ENCODE peak calls at places on chromosomes 4 and X, in seven cellular contexts. I, R, Z, A, N, K and S are unnamed samples.

GRCh38 chr4:38163216-38164006 is 203.2 kb downstream of the PTTG2 start:
- DNase-seq in K (no peak), A (no peak), R (no peak), Z (no peak), N (no peak), I (no peak), S (no peak)

GRCh38 chrX:30735839-30736238 is 82.6 kb downstream of the GK start:
- DNase-seq in A (peak; percentile 35), Z (peak; percentile 25), N (peak; percentile 53), I (peak; percentile 45), K (peak; percentile 48), R (peak; percentile 39), S (peak; percentile 22)

GRCh38 chr4:95732061-95732460 is 107.8 kb upstream of the PDHA2 start:
- DNase-seq in I (peak; percentile 44), Z (no peak), R (no peak), K (no peak), A (no peak), N (no peak), S (no peak)

GRCh38 chrX:63613531-63614028 is 171.4 kb downstream of the ARHGEF9 start:
- DNase-seq in K (no peak), A (no peak), N (peak; percentile 7), I (no peak), Z (no peak), R (no peak), S (no peak)

GRCh38 chr4:88027611-88028608 is 20.5 kb downstream of the PKD2 start:
- DNase-seq in A (no peak), Z (no peak), R (no peak), N (no peak), I (no peak), K (no peak), S (no peak)

GRCh38 chrX:56802428-56802827 is 73.4 kb downstream of the NBDY start:
- DNase-seq in N (no peak), I (no peak), K (no peak), Z (no peak), A (no peak), R (no peak), S (no peak)

GRCh38 chr4:68359508-68359907 is 9.6 kb upstream of the YTHDC1 start:
- DNase-seq in K (no peak), N (no peak), A (no peak), Z (no peak), R (no peak), I (no peak), S (no peak)

GRCh38 chr4:173333658-173334084 is 487 bp downstream of the HMGB2 start:
- DNase-seq in A (no peak), I (peak; percentile 71), K (peak; percentile 63), Z (no peak), R (no peak), N (peak; percentile 2), S (peak; percentile 49)

GRCh38 chr4:10809905-10810304 is 125.3 kb upstream of the CLNK start:
- DNase-seq in Z (no peak), I (no peak), A (peak; percentile 40), N (no peak), R (no peak), K (no peak), S (no peak)

GRCh38 chr4:129422277-129422676 is 326.3 kb downstream of the C4orf33 start:
- DNase-seq in R (no peak), K (no peak), N (no peak), I (no peak), A (no peak), Z (no peak), S (no peak)

GRCh38 chr4:158255727-158256324 is 45.5 kb downstream of the TMEM144 start:
- DNase-seq in I (peak; percentile 34), N (peak; percentile 61), K (peak; percentile 15), R (peak; percentile 36), A (no peak), Z (no peak), S (peak; percentile 58)

GRCh38 chr4:23038626-23039245 is 346.0 kb downstream of the GBA3 start:
- DNase-seq in R (no peak), A (no peak), I (no peak), N (no peak), K (no peak), Z (no peak), S (no peak)

GRCh38 chr4:112521123-112522116 is 5.4 kb upstream of the NEUROG2 start:
- DNase-seq in K (no peak), N (no peak), R (no peak), A (no peak), I (no peak), Z (no peak), S (no peak)

DNA sequence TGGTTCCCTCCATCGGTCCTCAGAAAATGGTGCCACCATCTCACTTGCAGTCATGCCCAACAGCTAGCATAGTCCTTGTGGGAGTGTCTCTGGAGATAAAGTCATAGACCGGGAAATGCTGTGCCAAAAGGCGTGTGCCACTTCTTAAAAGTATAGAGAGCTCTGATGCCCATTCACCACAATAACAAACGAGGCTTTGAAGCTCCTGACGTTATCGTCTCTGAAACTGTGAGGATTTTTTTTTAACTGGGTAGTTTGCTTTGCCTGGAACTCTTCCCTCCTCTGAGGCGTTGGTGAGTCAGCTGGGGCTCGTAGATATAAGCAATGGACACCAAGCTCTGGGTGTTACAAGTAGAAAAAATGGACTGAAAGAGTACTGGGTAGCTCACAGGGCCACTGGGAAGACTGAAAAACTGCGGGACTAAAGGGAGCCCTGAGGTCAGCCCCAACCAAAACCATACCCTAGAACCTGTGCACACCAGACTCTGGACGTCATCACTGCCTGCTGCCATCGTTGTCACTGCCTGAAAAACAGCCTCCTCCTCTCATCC is 89.4 kb upstream of the TRIM2 start:
- DNase-seq in A (no peak), R (peak; percentile 69), I (no peak), K (no peak), N (no peak), Z (no peak), S (no peak)
- TF ChIP-seq JUND in A (no peak), R (peak; percentile 53), I (no peak), K (no peak), N (no peak), Z (no peak), S (no peak)

GRCh38 chr4:166034965-166035364 is 161.9 kb downstream of the TLL1 start:
- DNase-seq in A (no peak), Z (no peak), I (no peak), N (no peak), R (no peak), K (no peak), S (no peak)
- TF ChIP-seq JUND in A (no peak), Z (no peak), I (no peak), N (no peak), R (no peak), K (no peak), S (no peak)

GRCh38 chr4:188986271-188986689 is 847.0 kb downstream of the TRIML1 start:
- DNase-seq in Z (no peak), I (no peak), N (peak; percentile 1), A (no peak), R (no peak), K (no peak), S (no peak)
- TF ChIP-seq JUND in Z (no peak), I (no peak), N (no peak), A (no peak), R (no peak), K (no peak), S (no peak)

DNA sequence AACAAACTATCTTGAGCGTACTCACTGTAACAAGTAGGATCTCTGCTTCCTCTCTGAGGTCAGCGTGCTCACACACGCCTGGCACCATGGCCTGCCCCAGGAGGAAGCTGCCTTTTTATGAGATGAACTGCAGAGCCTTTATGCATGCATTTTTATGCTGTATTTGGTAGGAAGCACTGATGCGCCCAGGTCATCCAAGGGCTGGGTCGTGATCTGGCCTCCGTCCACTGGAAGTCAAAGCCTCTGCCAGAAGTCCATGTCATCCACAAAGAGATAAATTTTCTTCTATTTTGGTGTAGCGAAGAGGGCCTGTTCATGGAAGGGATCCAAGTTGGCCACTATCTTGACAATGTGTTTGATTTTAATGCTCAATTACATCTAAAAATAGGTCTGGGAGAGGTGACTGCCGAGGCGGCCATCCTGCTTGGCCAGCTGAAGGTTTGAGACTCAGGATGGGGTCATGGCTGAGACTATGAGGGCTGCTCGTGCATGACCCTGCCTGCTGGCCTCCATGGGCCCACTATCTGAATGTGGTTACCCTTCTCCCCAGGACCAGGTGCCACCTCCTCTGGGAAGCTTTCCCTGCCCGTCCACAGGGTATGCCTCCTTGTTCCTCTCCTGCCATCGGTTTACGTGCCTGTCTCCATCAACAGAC is 50.3 kb downstream of the HTRA3 start:
- DNase-seq in I (no peak), N (no peak), A (no peak), R (no peak), K (no peak), Z (no peak), S (no peak)
- TF ChIP-seq JUND in I (no peak), N (no peak), A (no peak), R (no peak), K (no peak), Z (no peak), S (no peak)

GRCh38 chr4:89263265-89263664 is 44.3 kb downstream of the GPRIN3 start:
- DNase-seq in I (no peak), Z (no peak), A (no peak), N (no peak), R (no peak), K (no peak), S (no peak)

GRCh38 chr4:89257376-89257775 is 50.2 kb downstream of the GPRIN3 start:
- DNase-seq in I (no peak), R (no peak), N (no peak), Z (no peak), A (no peak), K (no peak), S (no peak)

GRCh38 chr4:89258506-89258905 is 49.1 kb downstream of the GPRIN3 start:
- DNase-seq in I (no peak), K (no peak), Z (no peak), R (no peak), N (no peak), A (no peak), S (no peak)

GRCh38 chr4:89256203-89256800 is 51.3 kb downstream of the GPRIN3 start:
- DNase-seq in A (no peak), N (no peak), K (no peak), R (no peak), Z (no peak), I (no peak), S (no peak)

GRCh38 chr4:89259435-89260028 is 48.1 kb downstream of the GPRIN3 start:
- DNase-seq in N (no peak), R (no peak), K (no peak), I (no peak), Z (no peak), A (no peak), S (no peak)
- TF ChIP-seq JUND in N (no peak), R (no peak), K (no peak), I (no peak), Z (no peak), A (no peak), S (no peak)

DNA sequence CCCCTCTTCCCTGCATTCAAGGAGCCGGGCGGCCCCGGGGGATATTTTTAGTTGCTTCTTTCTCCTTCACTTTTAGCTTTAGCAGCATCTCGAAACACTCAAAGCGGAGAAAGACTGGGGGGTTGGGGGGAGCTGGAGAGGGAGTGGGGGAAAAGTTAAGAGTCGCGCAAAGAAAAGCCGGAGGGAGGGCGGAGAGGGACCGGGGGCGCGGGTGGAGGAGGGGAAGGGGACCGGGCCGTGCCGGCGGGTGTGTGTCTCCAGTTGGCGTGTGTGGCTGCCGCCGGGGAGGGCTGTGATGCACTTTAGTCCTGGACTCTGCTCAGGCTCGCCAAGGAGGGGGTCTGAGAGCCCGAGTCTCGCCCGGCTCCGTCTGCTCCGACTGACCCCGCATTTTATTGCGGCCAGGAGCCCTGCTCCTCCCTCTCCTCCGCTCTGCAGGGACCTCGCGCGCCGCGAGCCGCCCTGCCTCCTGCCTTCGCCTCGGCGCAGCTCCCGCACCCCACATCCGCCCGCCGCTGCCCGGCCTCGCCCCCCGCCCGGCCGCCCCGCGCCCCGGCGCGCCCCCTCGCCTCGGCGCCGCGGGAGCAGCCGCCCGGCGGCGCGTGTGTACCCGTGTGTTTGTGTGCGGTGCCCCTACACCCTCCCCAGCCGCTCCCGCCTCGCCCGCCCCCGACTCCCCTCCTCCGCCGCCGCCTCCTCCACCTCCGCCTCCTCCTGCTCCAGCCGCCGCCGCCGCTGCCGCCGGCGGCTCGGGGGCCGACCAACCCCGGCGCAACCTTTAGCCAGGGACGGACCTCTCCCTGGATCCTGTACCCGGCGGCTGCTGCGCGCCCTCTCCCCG is 1.4 kb downstream of the ZNF827 start:
- DNase-seq in N (no peak), I (peak; percentile 83), K (peak; percentile 21), Z (no peak), R (no peak), A (no peak), S (peak; percentile 51)
- TF ChIP-seq JUND in N (no peak), I (no peak), K (no peak), Z (no peak), R (no peak), A (no peak), S (no peak)